ENCODE peak calls at places on chromosome 14, in five cellular contexts. R is progenitor cell of endocrine pancreas, U is ovary, O is GM10248, D is neural crest cell. B is an unnamed sample.

GRCh38 chr14:69501362-69501964 is 16.9 kb downstream of the PLEKHD1 start:
- DNase-seq in R (no peak), U (no peak), O (no peak), D (no peak), B (no peak)

GRCh38 chr14:64772394-64772950 is 68.2 kb downstream of the PLEKHG3 start:
- DNase-seq in R (no peak), U (no peak), O (no peak), D (no peak), B (no peak)

GRCh38 chr14:37232907-37233481 is 35.3 kb downstream of the MIPOL1 start:
- DNase-seq in R (no peak), U (no peak), O (peak), D (peak), B (peak)

GRCh38 chr14:78448483-78449094 is 278.4 kb downstream of the NRXN3 start:
- DNase-seq in R (peak), U (no peak), O (peak), D (peak), B (peak)

GRCh38 chr14:38948171-38948570 is 154.9 kb downstream of the SEC23A start:
- DNase-seq in R (no peak), U (no peak), O (no peak), D (no peak), B (no peak)

GRCh38 chr14:92914087-92914656 is 8.8 kb upstream of the CHGA start:
- DNase-seq in R (peak), U (no peak), O (no peak), D (peak), B (peak)

GRCh38 chr14:61323970-61324369 is 2.6 kb downstream of the PRKCH start:
- DNase-seq in R (no peak), U (no peak), O (no peak), D (no peak), B (no peak)

GRCh38 chr14:77043984-77044485 is 15.5 kb upstream of the IRF2BPL start:
- DNase-seq in R (no peak), U (peak), O (no peak), D (no peak), B (no peak)

GRCh38 chr14:90692826-90693225 is 123.4 kb downstream of the TTC7B start:
- DNase-seq in R (no peak), U (no peak), O (no peak), D (no peak), B (no peak)

GRCh38 chr14:39145266-39145966 is 24.7 kb downstream of the TRAPPC6B start:
- DNase-seq in R (no peak), U (no peak), O (no peak), D (no peak), B (no peak)

GRCh38 chr14:92436115-92436776 is 77.3 kb upstream of the RIN3 start:
- DNase-seq in R (no peak), U (no peak), O (no peak), D (no peak), B (no peak)

GRCh38 chr14:31937730-31938346 is 139.3 kb upstream of the ARHGAP5 start:
- DNase-seq in R (no peak), U (no peak), O (peak), D (no peak), B (no peak)

GRCh38 chr14:60756847-60757246 is 22.3 kb downstream of the MNAT1 start:
- DNase-seq in R (no peak), U (no peak), O (no peak), D (no peak), B (no peak)

GRCh38 chr14:100309028-100309718 is 2.9 kb upstream of the SLC25A29 start:
- DNase-seq in R (no peak), U (no peak), O (no peak), D (no peak), B (no peak)

GRCh38 chr14:94400454-94400853 is 12.1 kb upstream of the SERPINA1 start:
- DNase-seq in R (no peak), U (no peak), O (no peak), D (no peak), B (no peak)

GRCh38 chr14:52553671-52554575 is 1.3 kb downstream of the GPR137C start:
- DNase-seq in R (peak), U (peak), O (peak), D (peak), B (peak)

GRCh38 chr14:64035143-64035542 is 182.3 kb downstream of the SYNE2 start:
- DNase-seq in R (no peak), U (no peak), O (no peak), D (no peak), B (no peak)

GRCh38 chr14:69882086-69882864 is 3.1 kb downstream of the SMOC1 start:
- DNase-seq in R (no peak), U (no peak), O (no peak), D (no peak), B (no peak)

GRCh38 chr14:56135001-56135400 is 16.8 kb downstream of the PELI2 start:
- DNase-seq in R (no peak), U (peak), O (no peak), D (no peak), B (no peak)
- TF ChIP-seq CTCF in R (no peak), U (no peak), O (no peak), D (no peak), B (no peak)

GRCh38 chr14:24678801-24679247 is 44.8 kb upstream of the GZMB start:
- DNase-seq in R (peak), U (peak), O (peak), D (peak), B (peak)

GRCh38 chr14:24677956-24678355 is 44.0 kb upstream of the GZMB start:
- DNase-seq in R (no peak), U (no peak), O (no peak), D (no peak), B (no peak)

GRCh38 chr14:24680516-24680915 is 46.5 kb upstream of the GZMB start:
- DNase-seq in R (no peak), U (no peak), O (no peak), D (no peak), B (no peak)

GRCh38 chr14:24681056-24681455 is 47.1 kb upstream of the GZMB start:
- DNase-seq in R (no peak), U (no peak), O (no peak), D (no peak), B (no peak)

GRCh38 chr14:24679248-24680085 is 45.5 kb upstream of the GZMB start:
- DNase-seq in R (no peak), U (no peak), O (peak), D (no peak), B (no peak)
- TF ChIP-seq CTCF in R (no peak), U (no peak), O (no peak), D (no peak), B (peak)

DNA sequence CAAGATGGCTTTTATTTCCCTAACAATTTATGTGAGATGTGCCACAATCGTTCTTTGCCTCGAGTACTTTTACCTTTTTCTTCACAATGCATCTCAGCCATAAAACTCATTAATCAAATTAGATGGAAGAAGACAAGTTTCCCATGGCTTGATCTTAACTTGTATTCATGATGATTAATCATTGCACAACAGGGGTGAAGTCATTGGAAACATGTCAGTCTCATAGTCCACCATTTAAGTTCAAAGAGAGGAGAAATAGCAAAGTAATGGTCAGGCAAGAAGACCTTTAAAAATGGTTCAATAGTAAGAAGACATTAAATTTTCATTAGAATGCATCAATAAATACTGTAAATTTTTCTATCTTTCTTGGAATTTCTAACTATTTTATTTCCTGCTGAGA is 136.3 kb downstream of the FOXG1 start:
- DNase-seq in R (no peak), U (no peak), O (no peak), D (no peak), B (no peak)
- TF ChIP-seq CTCF in R (no peak), U (no peak), O (no peak), D (no peak), B (no peak)

GRCh38 chr14:98754343-98755025 is 517.5 kb downstream of the BCL11B start:
- DNase-seq in R (no peak), U (no peak), O (no peak), D (no peak), B (no peak)

GRCh38 chr14:98761993-98762392 is 510.0 kb downstream of the BCL11B start:
- DNase-seq in R (no peak), U (no peak), O (no peak), D (no peak), B (no peak)

GRCh38 chr14:98758440-98758839 is 513.6 kb downstream of the BCL11B start:
- DNase-seq in R (no peak), U (no peak), O (no peak), D (no peak), B (no peak)

GRCh38 chr14:98752660-98753059 is 519.3 kb downstream of the BCL11B start:
- DNase-seq in R (no peak), U (no peak), O (no peak), D (no peak), B (no peak)

DNA sequence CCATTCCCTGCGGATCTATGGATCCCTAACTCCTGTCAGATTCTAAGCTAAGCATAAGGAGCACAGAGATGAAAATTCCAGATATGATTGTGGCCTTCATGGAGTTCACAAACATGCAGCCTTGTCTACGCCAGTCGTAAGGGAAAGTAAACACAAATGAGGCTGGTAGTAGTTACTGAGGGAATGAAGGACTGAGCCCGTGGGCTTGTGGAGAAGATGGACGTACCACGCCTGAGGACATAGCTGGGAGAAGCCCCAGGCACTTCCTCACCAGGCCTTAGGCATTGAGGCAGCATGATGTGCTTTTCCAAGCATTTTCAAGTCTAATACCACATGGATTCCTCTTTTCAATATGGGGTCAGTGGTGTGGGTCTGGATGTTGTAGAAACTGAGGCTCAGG is 515.2 kb downstream of the BCL11B start:
- DNase-seq in R (no peak), U (no peak), O (no peak), D (no peak), B (no peak)
- TF ChIP-seq CTCF in R (no peak), U (no peak), O (no peak), D (no peak), B (no peak)